ENCODE peak calls at places on chromosomes 5 and 9, in eight cellular contexts. E is putamen; N is ecto neural progenitor cell; D is CD8-positive, alpha-beta T cell; M is Calu3; J is GM12892; B is astrocyte; K is posterior vena cava. V is an unnamed sample.

GRCh38 chr5:40428129-40428528 is 251.6 kb upstream of the PTGER4 start:
- DNase-seq in D (no peak), E (no peak), B (peak), M (no peak), N (no peak), K (no peak), J (no peak), V (peak)

GRCh38 chr5:102711525-102712240 is 43.4 kb upstream of the PAM start:
- DNase-seq in E (no peak), J (no peak), M (no peak), K (no peak), N (no peak), D (no peak), B (no peak), V (no peak)

GRCh38 chr5:167723254-167723871 is 568.1 kb upstream of the WWC1 start:
- DNase-seq in J (peak), K (peak), D (peak), N (peak), B (peak), E (peak), M (peak), V (peak)

GRCh38 chr5:154607746-154608145 is 129.7 kb upstream of the HAND1 start:
- DNase-seq in B (no peak), D (no peak), N (no peak), E (no peak), M (no peak), K (no peak), J (no peak), V (no peak)

GRCh38 chr5:176619203-176619568 is 9.2 kb upstream of the GPRIN1 start:
- DNase-seq in B (peak), M (peak), D (peak), K (peak), J (peak), N (peak), E (peak), V (peak)

GRCh38 chr5:8981496-8981895 is 564.4 kb downstream of the SEMA5A start:
- DNase-seq in B (peak), N (no peak), M (no peak), D (no peak), K (no peak), E (no peak), J (no peak), V (peak)

GRCh38 chr9:22415941-22416691 is 30.5 kb upstream of the DMRTA1 start:
- DNase-seq in E (no peak), M (no peak), B (no peak), K (no peak), N (no peak), J (no peak), D (no peak), V (no peak)

GRCh38 chr5:95664204-95664786 is 17.7 kb downstream of the RFESD start:
- DNase-seq in D (peak), J (no peak), M (peak), K (no peak), N (no peak), B (peak), E (peak), V (peak)

GRCh38 chr9:38662763-38663593 is 42.6 kb upstream of the ANKRD18A start:
- DNase-seq in D (no peak), M (no peak), N (no peak), J (no peak), K (no peak), B (no peak), E (peak), V (peak)

GRCh38 chr5:31273631-31274378 is 80.3 kb downstream of the CDH6 start:
- DNase-seq in K (no peak), D (no peak), N (no peak), M (no peak), E (no peak), B (no peak), J (no peak), V (no peak)

GRCh38 chr9:121989010-121989409 is 104.1 kb downstream of the TTLL11 start:
- DNase-seq in E (no peak), D (no peak), M (peak), K (no peak), J (no peak), N (peak), B (no peak), V (no peak)

GRCh38 chr9:130860458-130861316 is 25.6 kb downstream of the ABL1 start:
- DNase-seq in M (no peak), B (peak), K (peak), J (no peak), E (no peak), N (peak), D (no peak), V (peak)

GRCh38 chr9:126624912-126625311 is 11.2 kb downstream of the LMX1B start:
- DNase-seq in D (no peak), E (no peak), K (no peak), J (no peak), B (no peak), N (peak), M (no peak), V (no peak)

GRCh38 chr9:126665696-126666035 is 51.9 kb downstream of the LMX1B start:
- DNase-seq in J (no peak), M (no peak), E (no peak), D (no peak), N (peak), K (no peak), B (no peak), V (no peak)

GRCh38 chr9:108469654-108470053 is 386.1 kb downstream of the ACTL7B start:
- DNase-seq in N (no peak), M (no peak), J (no peak), E (no peak), K (no peak), B (peak), D (no peak), V (peak)

GRCh38 chr5:5483350-5483749 is 60.9 kb downstream of the ICE1 start:
- DNase-seq in K (no peak), D (no peak), M (no peak), E (no peak), N (no peak), B (no peak), J (no peak), V (no peak)

V was measured in amniotic epithelial cell.